ENCODE peak calls at places on chromosomes 11 and 22, in ten cellular contexts. A is prostate gland; D is epithelial cell of esophagus; Y is cardiac muscle cell; R is cardiac fibroblast; Q is fibroblast of villous mesenchyme; H is Peyer's patch; J is mesenchymal stem cell; S is breast epithelium; W is CD8-positive, alpha-beta T cell. F is an unnamed sample.

GRCh38 chr22:23178512-23179254 is 1.6 kb upstream of the BCR start:
- DNase-seq in A (peak), D (peak), Y (peak), R (peak), Q (peak), H (peak), J (peak), S (peak), W (peak), F (no peak)

GRCh38 chr11:117641008-117641915 is 155.8 kb downstream of the DSCAML1 start:
- DNase-seq in A (no peak), D (no peak), Y (no peak), R (no peak), Q (no peak), H (no peak), J (no peak), S (no peak), W (no peak), F (no peak)

GRCh38 chr11:8192016-8192895 is 23.4 kb upstream of the RIC3 start:
- DNase-seq in A (peak), D (peak), Y (peak), R (peak), Q (peak), H (peak), J (peak), S (no peak), W (peak), F (no peak)

GRCh38 chr11:119745112-119745511 is 16.1 kb upstream of the NECTIN1 start:
- DNase-seq in A (no peak), D (no peak), Y (no peak), R (no peak), Q (no peak), H (no peak), J (no peak), S (no peak), W (no peak), F (no peak)

GRCh38 chr11:109490953-109491733 is 69.2 kb downstream of the C11orf87 start:
- DNase-seq in A (no peak), D (no peak), Y (peak), R (peak), Q (no peak), H (no peak), J (no peak), S (no peak), W (no peak), F (no peak)

GRCh38 chr22:48663297-48663696 is 1164.4 kb downstream of the BRD1 start:
- DNase-seq in A (no peak), D (no peak), Y (no peak), R (no peak), Q (no peak), H (no peak), J (no peak), S (no peak), W (no peak), F (no peak)

GRCh38 chr22:40951795-40952602 is 821 bp downstream of the RBX1 start:
- DNase-seq in A (no peak), D (peak), Y (no peak), R (no peak), Q (no peak), H (no peak), J (no peak), S (no peak), W (no peak), F (no peak)

GRCh38 chr11:36073411-36074203 is 129.7 kb downstream of the LDLRAD3 start:
- DNase-seq in A (no peak), D (peak), Y (peak), R (peak), Q (peak), H (no peak), J (peak), S (no peak), W (no peak), F (no peak)

GRCh38 chr11:20049231-20049630 is 111.0 kb downstream of the DBX1 start:
- DNase-seq in A (no peak), D (no peak), Y (peak), R (peak), Q (peak), H (no peak), J (no peak), S (no peak), W (no peak), F (no peak)

GRCh38 chr11:126755494-126755893 is 245.1 kb downstream of the KIRREL3 start:
- DNase-seq in A (no peak), D (no peak), Y (no peak), R (no peak), Q (no peak), H (no peak), J (no peak), S (no peak), W (no peak), F (no peak)

GRCh38 chr22:23058481-23059336 is 11.6 kb upstream of the GNAZ start:
- DNase-seq in A (no peak), D (no peak), Y (no peak), R (no peak), Q (no peak), H (peak), J (no peak), S (peak), W (no peak), F (no peak)

GRCh38 chr11:70423523-70424505 is 25.5 kb downstream of the CTTN start:
- DNase-seq in A (no peak), D (no peak), Y (peak), R (peak), Q (peak), H (no peak), J (peak), S (no peak), W (peak), F (no peak)

GRCh38 chr11:110479445-110480101 is 49.8 kb downstream of the FDX1 start:
- DNase-seq in A (no peak), D (peak), Y (peak), R (peak), Q (peak), H (no peak), J (peak), S (no peak), W (no peak), F (no peak)

GRCh38 chr11:114293201-114293711 is 2.9 kb upstream of the NNMT start:
- DNase-seq in A (no peak), D (no peak), Y (no peak), R (peak), Q (no peak), H (no peak), J (no peak), S (no peak), W (no peak), F (no peak)

GRCh38 chr11:18743365-18743764 is 17.4 kb upstream of the IGSF22 start:
- DNase-seq in A (no peak), D (no peak), Y (no peak), R (no peak), Q (no peak), H (no peak), J (no peak), S (no peak), W (no peak), F (no peak)

GRCh38 chr11:117096140-117096972 is 1.9 kb downstream of the SIK3 start:
- DNase-seq in A (no peak), D (no peak), Y (no peak), R (peak), Q (peak), H (no peak), J (peak), S (no peak), W (peak), F (no peak)

GRCh38 chr11:73412308-73412707 is 36.1 kb downstream of the RELT start:
- DNase-seq in A (no peak), D (peak), Y (no peak), R (no peak), Q (no peak), H (no peak), J (no peak), S (no peak), W (no peak), F (no peak)

GRCh38 chr11:132886335-132886734 is 646.0 kb downstream of the OPCML start:
- DNase-seq in A (no peak), D (peak), Y (peak), R (peak), Q (no peak), H (no peak), J (peak), S (no peak), W (no peak), F (no peak)

GRCh38 chr22:23520875-23521441 is 59.1 kb downstream of the IGLL1 start:
- DNase-seq in A (no peak), D (peak), Y (peak), R (peak), Q (peak), H (peak), J (peak), S (no peak), W (no peak), F (no peak)

GRCh38 chr11:12123177-12123576 is 12.8 kb downstream of the MICAL2 start:
- DNase-seq in A (no peak), D (peak), Y (peak), R (peak), Q (peak), H (no peak), J (peak), S (no peak), W (no peak), F (no peak)

GRCh38 chr11:29024386-29024785 is 916.2 kb downstream of the METTL15 start:
- DNase-seq in A (no peak), D (peak), Y (no peak), R (no peak), Q (no peak), H (peak), J (no peak), S (no peak), W (no peak), F (no peak)

GRCh38 chr11:94305146-94305545 is 766 bp downstream of the IZUMO1R start:
- DNase-seq in A (no peak), D (peak), Y (peak), R (peak), Q (peak), H (no peak), J (no peak), S (no peak), W (no peak), F (no peak)

GRCh38 chr22:22380098-22381030 is 128.2 kb downstream of the ZNF280B start:
- DNase-seq in A (no peak), D (no peak), Y (no peak), R (no peak), Q (no peak), H (no peak), J (no peak), S (no peak), W (no peak), F (no peak)

GRCh38 chr11:39817248-39817647 is 1642.2 kb downstream of the LRRC4C start:
- DNase-seq in A (no peak), D (no peak), Y (no peak), R (no peak), Q (no peak), H (no peak), J (no peak), S (no peak), W (no peak), F (no peak)

GRCh38 chr22:22576244-22576988 is 17.4 kb upstream of the PRAME start:
- DNase-seq in A (no peak), D (peak), Y (peak), R (peak), Q (peak), H (peak), J (peak), S (no peak), W (no peak), F (no peak)

DNA sequence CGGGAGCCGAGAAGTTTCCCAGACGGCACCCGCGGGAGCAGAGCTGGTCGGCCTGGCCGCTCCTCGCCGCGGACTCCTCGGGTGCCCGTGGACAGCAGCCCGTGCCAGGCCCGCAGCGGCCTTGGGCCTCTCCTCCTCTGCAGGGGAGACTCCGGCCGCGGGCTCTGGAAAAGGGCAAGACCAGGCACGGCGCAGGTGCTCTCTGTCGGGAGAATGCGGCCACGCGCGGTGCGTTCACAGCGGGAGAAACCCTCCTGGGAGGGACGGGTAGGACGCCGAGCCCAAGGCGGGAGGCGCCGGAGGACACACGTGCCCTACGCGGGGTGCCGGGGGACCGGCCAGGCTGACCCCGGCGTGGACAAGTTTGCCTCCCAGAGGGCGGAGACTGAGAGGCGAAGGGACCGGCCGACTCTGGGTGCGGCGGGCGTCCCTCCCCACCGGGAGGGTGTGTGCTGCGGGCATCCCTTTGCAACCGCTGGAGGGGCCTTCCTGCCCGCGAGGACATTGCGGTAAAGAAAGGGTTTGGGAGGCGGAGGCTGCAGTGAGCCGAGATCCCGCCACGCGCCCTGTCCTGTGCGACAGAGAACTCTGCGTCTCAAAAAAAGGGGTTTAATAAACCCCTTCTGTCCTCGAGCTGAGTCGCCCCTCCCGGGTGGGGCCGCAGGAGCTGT is 2.3 kb downstream of the IFITM1 start:
- DNase-seq in A (no peak), D (no peak), Y (no peak), R (peak), Q (peak), H (peak), J (peak), S (no peak), W (peak), F (no peak)
- H3K4me3 ChIP-seq in A (peak), D (no peak), Y (no peak), R (peak), Q (peak), H (peak), J (peak), S (peak), W (peak), F (peak)

DNA sequence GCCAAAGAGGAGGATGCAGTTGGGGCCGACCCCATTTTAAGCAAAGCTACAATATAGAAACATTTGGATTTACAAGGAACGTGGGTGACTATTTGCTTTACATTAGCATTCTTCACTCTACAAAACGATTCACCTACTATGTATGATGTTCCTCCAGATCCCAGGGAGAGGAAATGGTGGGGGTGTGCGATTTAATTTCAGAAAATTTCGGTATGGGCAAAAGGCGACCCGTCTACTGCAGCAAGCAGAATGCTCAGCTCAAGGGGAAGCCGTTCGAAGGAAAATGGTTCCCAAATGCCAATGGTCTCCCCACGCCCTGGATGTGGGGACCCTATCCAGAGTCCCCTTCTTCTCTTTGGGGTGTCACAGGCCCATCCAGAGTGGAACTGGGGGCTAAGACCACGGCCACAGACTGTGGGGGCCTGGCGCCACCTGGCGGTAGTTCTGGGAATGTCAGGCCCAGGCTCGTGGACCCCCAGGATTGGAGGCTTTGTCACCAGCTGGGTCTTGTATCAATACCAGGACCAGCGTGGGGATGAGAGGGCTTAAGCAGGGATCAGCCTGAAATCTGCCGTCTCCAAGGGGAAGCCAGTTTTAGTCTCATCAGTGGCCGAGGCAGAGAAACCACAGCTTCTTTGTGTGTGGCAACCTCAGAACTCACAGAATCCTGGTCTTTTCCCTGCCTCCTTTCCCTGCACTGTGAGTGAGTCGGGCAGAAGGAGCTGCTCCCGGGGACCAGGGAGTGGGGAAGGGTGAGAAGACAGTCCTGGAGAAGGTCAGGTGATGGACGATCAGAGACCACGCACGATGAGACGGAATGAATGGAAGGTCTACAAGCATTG is 8.3 kb downstream of the LRRC10B start:
- DNase-seq in A (no peak), D (no peak), Y (peak), R (peak), Q (peak), H (peak), J (peak), S (no peak), W (peak), F (no peak)
- H3K4me3 ChIP-seq in A (no peak), D (no peak), Y (no peak), R (no peak), Q (no peak), H (no peak), J (peak), S (no peak), W (peak), F (peak)

GRCh38 chr22:42169055-42169469 is 38.5 kb upstream of the CYP2D6 start:
- DNase-seq in A (peak), D (peak), Y (peak), R (peak), Q (peak), H (peak), J (peak), S (no peak), W (peak), F (no peak)
- H3K4me3 ChIP-seq in A (no peak), D (no peak), Y (no peak), R (no peak), Q (no peak), H (no peak), J (no peak), S (no peak), W (no peak), F (no peak)

DNA sequence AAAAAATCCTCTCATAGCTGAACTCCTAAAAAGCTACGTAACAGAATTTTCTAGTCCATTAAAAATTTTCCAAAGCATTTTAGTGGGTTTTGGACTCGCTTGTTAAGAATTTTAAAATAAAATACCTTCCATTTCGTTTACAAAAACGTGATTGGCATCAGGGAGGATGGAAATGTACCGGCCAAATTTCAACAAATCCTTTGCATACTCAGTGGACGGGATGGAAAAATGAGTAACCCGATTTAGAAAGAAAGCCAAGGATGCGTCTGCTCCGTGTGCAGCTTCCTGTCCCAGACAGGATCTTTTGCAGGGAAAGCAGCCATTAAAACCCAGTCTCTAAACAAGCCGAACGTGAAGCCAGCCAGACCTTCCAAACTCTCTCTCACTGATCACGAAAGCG is 15.6 kb downstream of the TMEM184B start:
- DNase-seq in A (no peak), D (no peak), Y (peak), R (peak), Q (peak), H (no peak), J (peak), S (no peak), W (no peak), F (no peak)
- H3K4me3 ChIP-seq in A (no peak), D (no peak), Y (no peak), R (no peak), Q (peak), H (no peak), J (peak), S (peak), W (no peak), F (peak)

F was measured in thoracic aorta.